ENCODE peak calls at places on chromosomes 1 and 21, in four cellular contexts. X is NCI-H1417; L is activated T-helper 1 cell treated with anti-CD3 and anti-CD28 coated beads, Interleukin-12 subunit alpha, Interleukin-12 subunit beta, Interleukin-2, Interleukin-4 antibody, amounts not matched to agents 30 ng/mL and 10 ng/mL and 1 ng/mL, durations not matched to agents 14 hours and 24 hours and 36 hours; C is choroid plexus epithelial cell. V is an unnamed sample.

GRCh38 chr1:211830330-211831142 is at the start of gene LPGAT1:
- DNase-seq in X (peak; percentile 63), L (peak; percentile 65), C (peak; percentile 55), V (peak; percentile 57)

GRCh38 chr1:214354440-214355148 is 73.6 kb downstream of the SMYD2 start:
- DNase-seq in X (no peak), L (no peak), C (no peak), V (no peak)

GRCh38 chr1:19009882-19010321 is 53.4 kb upstream of the IFFO2 start:
- DNase-seq in X (no peak), L (no peak), C (peak; percentile 57), V (no peak)

GRCh38 chr1:234721476-234722266 is 111.7 kb upstream of the IRF2BP2 start:
- DNase-seq in X (no peak), L (no peak), C (peak; percentile 95), V (no peak)

GRCh38 chr21:31334648-31335121 is 9.4 kb downstream of the TIAM1 start:
- DNase-seq in X (no peak), L (no peak), C (no peak), V (no peak)

GRCh38 chr1:77421504-77422233 is 139.8 kb downstream of the AK5 start:
- DNase-seq in X (no peak), L (no peak), C (no peak), V (no peak)

GRCh38 chr1:156898151-156898550 is 4.6 kb downstream of the PEAR1 start:
- DNase-seq in X (no peak), L (no peak), C (peak; percentile 86), V (peak; percentile 89)

GRCh38 chr1:96482615-96483014 is 239.0 kb upstream of the PTBP2 start:
- DNase-seq in X (peak; percentile 7), L (no peak), C (no peak), V (no peak)

GRCh38 chr1:79899914-79900313 is 893.4 kb upstream of the ADGRL4 start:
- DNase-seq in X (no peak), L (no peak), C (peak; percentile 91), V (no peak)

GRCh38 chr1:245788269-245788668 is 633.5 kb downstream of the KIF26B start:
- DNase-seq in X (no peak), L (no peak), C (peak; percentile 98), V (no peak)

GRCh38 chr1:242629396-242629795 is 104.9 kb upstream of the PLD5 start:
- DNase-seq in X (no peak), L (no peak), C (no peak), V (no peak)

GRCh38 chr1:80375662-80376061 is 1369.1 kb upstream of the ADGRL4 start:
- DNase-seq in X (no peak), L (no peak), C (peak; percentile 28), V (no peak)

GRCh38 chr1:58814251-58815068 is 30.6 kb upstream of the JUN start:
- DNase-seq in X (no peak), L (no peak), C (peak; percentile 33), V (no peak)

GRCh38 chr1:224799083-224799482 is 130.4 kb upstream of the DNAH14 start:
- DNase-seq in X (no peak), L (no peak), C (no peak), V (no peak)

GRCh38 chr1:8941906-8942305 is 3.8 kb upstream of the CA6 start:
- DNase-seq in X (no peak), L (no peak), C (peak; percentile 73), V (no peak)

GRCh38 chr1:20192364-20192763 is 6.0 kb upstream of the PLA2G2C start:
- DNase-seq in X (no peak), L (no peak), C (peak; percentile 22), V (no peak)

V was measured in GDM1.